ENCODE peak calls at places on chromosomes 4 and X, in nine cellular contexts. I is NCI-H82, H is upper lobe of left lung, V is skeletal muscle cell, R is lung microvascular endothelial cell, Z is sciatic nerve, D is T-helper 22 cell, N is Karpas-422, W is fibroblast of the aortic adventitia. E is an unnamed sample.

GRCh38 chrX:78945186-78945912 is at the start of gene P2RY10:
- DNase-seq in I (no peak), H (no peak), V (no peak), R (no peak), Z (no peak), D (peak; percentile 16), N (peak; percentile 76), W (no peak), E (no peak)

GRCh38 chrX:136214551-136214950 is 36.6 kb downstream of the MAP7D3 start:
- DNase-seq in I (no peak), H (no peak), V (peak; percentile 77), R (peak; percentile 97), Z (no peak), D (no peak), N (no peak), W (peak; percentile 71), E (peak; percentile 64)

GRCh38 chr4:22514001-22514400 is 1.9 kb downstream of the ADGRA3 start:
- DNase-seq in I (no peak), H (no peak), V (no peak), R (peak; percentile 36), Z (no peak), D (no peak), N (no peak), W (peak; percentile 52), E (no peak)

GRCh38 chrX:2549874-2550273 is 49.1 kb upstream of the DHRSX start:
- DNase-seq in I (peak; percentile 90), H (peak; percentile 22), V (no peak), R (no peak), Z (no peak), D (no peak), N (no peak), W (no peak), E (no peak)

GRCh38 chr4:99405433-99406115 is 29.6 kb downstream of the ADH7 start:
- DNase-seq in I (peak; percentile 76), H (peak; percentile 44), V (peak; percentile 55), R (peak; percentile 81), Z (peak; percentile 90), D (peak; percentile 12), N (peak; percentile 84), W (peak; percentile 97), E (peak; percentile 29)

GRCh38 chr4:34492414-34492813 is 1751.9 kb downstream of the ARAP2 start:
- DNase-seq in I (no peak), H (no peak), V (no peak), R (no peak), Z (no peak), D (no peak), N (no peak), W (no peak), E (no peak)

GRCh38 chr4:40924096-40924792 is 174.5 kb downstream of the NSUN7 start:
- DNase-seq in I (peak; percentile 65), H (peak; percentile 69), V (no peak), R (peak; percentile 78), Z (peak; percentile 76), D (peak; percentile 8), N (peak; percentile 88), W (peak; percentile 59), E (no peak)

GRCh38 chr4:56134272-56134671 is 185.5 kb downstream of the CEP135 start:
- DNase-seq in I (no peak), H (no peak), V (peak; percentile 61), R (peak; percentile 6), Z (no peak), D (no peak), N (no peak), W (peak; percentile 91), E (no peak)

GRCh38 chr4:114964016-114964415 is 149.4 kb downstream of the NDST4 start:
- DNase-seq in I (peak; percentile 15), H (no peak), V (no peak), R (no peak), Z (no peak), D (no peak), N (no peak), W (no peak), E (no peak)

GRCh38 chr4:114659386-114660008 is 60.9 kb downstream of the UGT8 start:
- DNase-seq in I (peak; percentile 78), H (peak; percentile 44), V (peak; percentile 24), R (peak; percentile 75), Z (peak; percentile 61), D (no peak), N (peak; percentile 81), W (peak; percentile 74), E (peak; percentile 10)

GRCh38 chr4:54281060-54281781 is 52.1 kb downstream of the PDGFRA start:
- DNase-seq in I (no peak), H (peak; percentile 53), V (peak; percentile 63), R (peak; percentile 98), Z (peak; percentile 69), D (no peak), N (no peak), W (peak; percentile 100), E (peak; percentile 31)

GRCh38 chrX:68383540-68383939 is 49.8 kb downstream of the OPHN1 start:
- DNase-seq in I (no peak), H (no peak), V (no peak), R (no peak), Z (no peak), D (no peak), N (no peak), W (no peak), E (no peak)

GRCh38 chr4:74682567-74683359 is 111.6 kb downstream of the BTC start:
- DNase-seq in I (no peak), H (peak; percentile 79), V (peak; percentile 79), R (no peak), Z (no peak), D (no peak), N (no peak), W (peak; percentile 94), E (peak; percentile 94)

GRCh38 chrX:96453139-96453538 is 231.5 kb upstream of the DIAPH2 start:
- DNase-seq in I (no peak), H (no peak), V (no peak), R (no peak), Z (no peak), D (no peak), N (no peak), W (no peak), E (no peak)

GRCh38 chr4:80322716-80323115 is 12.8 kb upstream of the CFAP299 start:
- DNase-seq in I (peak; percentile 2), H (no peak), V (no peak), R (no peak), Z (no peak), D (no peak), N (no peak), W (peak; percentile 70), E (peak; percentile 59)

GRCh38 chr4:112951362-112951962 is 98.0 kb upstream of the ANK2 start:
- DNase-seq in I (peak; percentile 8), H (no peak), V (no peak), R (peak; percentile 24), Z (no peak), D (no peak), N (peak; percentile 62), W (peak; percentile 43), E (no peak)

GRCh38 chr4:4960574-4960973 is 58.7 kb downstream of the CYTL1 start:
- DNase-seq in I (no peak), H (no peak), V (no peak), R (no peak), Z (no peak), D (no peak), N (no peak), W (no peak), E (no peak)

GRCh38 chr4:73053076-73053475 is 16.4 kb downstream of the COX18 start:
- DNase-seq in I (no peak), H (no peak), V (no peak), R (no peak), Z (no peak), D (no peak), N (no peak), W (peak; percentile 6), E (no peak)

GRCh38 chr4:141802324-141802723 is 165.9 kb downstream of the IL15 start:
- DNase-seq in I (no peak), H (no peak), V (peak; percentile 41), R (no peak), Z (no peak), D (no peak), N (no peak), W (peak; percentile 80), E (peak; percentile 11)

GRCh38 chr4:47315346-47315745 is 148.2 kb downstream of the COMMD8 start:
- DNase-seq in I (no peak), H (no peak), V (peak; percentile 36), R (no peak), Z (no peak), D (no peak), N (no peak), W (peak; percentile 60), E (peak; percentile 71)

GRCh38 chrX:116267511-116268040 is 97.0 kb downstream of the AGTR2 start:
- DNase-seq in I (no peak), H (no peak), V (no peak), R (no peak), Z (no peak), D (no peak), N (no peak), W (peak; percentile 61), E (no peak)

GRCh38 chrX:52574416-52575275 is 57.8 kb upstream of the XAGE1B start:
- DNase-seq in I (peak; percentile 73), H (no peak), V (peak; percentile 13), R (peak; percentile 60), Z (no peak), D (no peak), N (peak; percentile 76), W (peak; percentile 69), E (peak; percentile 21)

GRCh38 chr4:182277402-182277801 is 34.2 kb downstream of the TENM3 start:
- DNase-seq in I (no peak), H (no peak), V (no peak), R (no peak), Z (no peak), D (no peak), N (no peak), W (no peak), E (no peak)

GRCh38 chrX:44506688-44507087 is 36.0 kb downstream of the FUNDC1 start:
- DNase-seq in I (no peak), H (no peak), V (no peak), R (no peak), Z (no peak), D (no peak), N (no peak), W (no peak), E (no peak)

GRCh38 chr4:113042502-113042901 is 7.0 kb upstream of the ANK2 start:
- DNase-seq in I (no peak), H (no peak), V (no peak), R (no peak), Z (no peak), D (no peak), N (no peak), W (no peak), E (no peak)

GRCh38 chrX:38156838-38157237 is 63.8 kb downstream of the SRPX start:
- DNase-seq in I (no peak), H (no peak), V (no peak), R (no peak), Z (no peak), D (no peak), N (no peak), W (no peak), E (no peak)

GRCh38 chr4:33200377-33200776 is 2480.2 kb downstream of the PCDH7 start:
- DNase-seq in I (no peak), H (no peak), V (no peak), R (no peak), Z (no peak), D (no peak), N (no peak), W (peak; percentile 5), E (no peak)

GRCh38 chr4:183177001-183177400 is 77.9 kb downstream of the WWC2 start:
- DNase-seq in I (no peak), H (no peak), V (no peak), R (no peak), Z (no peak), D (no peak), N (no peak), W (no peak), E (no peak)

GRCh38 chr4:3262208-3263052 is 13.5 kb downstream of the MSANTD1 start:
- DNase-seq in I (no peak), H (peak; percentile 16), V (no peak), R (no peak), Z (peak; percentile 49), D (no peak), N (no peak), W (no peak), E (no peak)